ENCODE peak calls at places on chromosomes 6 and 20, in nine cellular contexts. One of them, this sample, is unnamed.

GRCh38 chr6:46954819-46955520 is 33.2 kb upstream of the ADGRF5 start:
- DNase-seq in SJSA1: no peak
- DNase-seq in HCT116: no peak
- DNase-seq in A549: no peak
- DNase-seq in mesenchymal stem cell: no peak
- DNase-seq in PC-3: no peak
- DNase-seq in uterus: no peak
- DNase-seq in transverse colon: no peak
- DNase-seq in IMR-90: no peak
- DNase-seq in this sample: no peak

GRCh38 chr20:42565106-42565990 is 624.4 kb downstream of the PTPRT start:
- DNase-seq in SJSA1: no peak
- DNase-seq in HCT116: no peak
- DNase-seq in A549: no peak
- DNase-seq in mesenchymal stem cell: no peak
- DNase-seq in PC-3: no peak
- DNase-seq in uterus: no peak
- DNase-seq in transverse colon: no peak
- DNase-seq in IMR-90: no peak
- DNase-seq in this sample: no peak

GRCh38 chr6:154928325-154928922 is 66.7 kb upstream of the TIAM2 start:
- DNase-seq in SJSA1: peak
- DNase-seq in HCT116: peak
- DNase-seq in A549: peak
- DNase-seq in mesenchymal stem cell: peak
- DNase-seq in PC-3: peak
- DNase-seq in uterus: peak
- DNase-seq in transverse colon: peak
- DNase-seq in IMR-90: peak
- DNase-seq in this sample: no peak

GRCh38 chr6:150641398-150642139 is 41.9 kb downstream of the PLEKHG1 start:
- DNase-seq in SJSA1: no peak
- DNase-seq in HCT116: no peak
- DNase-seq in A549: no peak
- DNase-seq in mesenchymal stem cell: no peak
- DNase-seq in PC-3: no peak
- DNase-seq in uterus: no peak
- DNase-seq in transverse colon: no peak
- DNase-seq in IMR-90: no peak
- DNase-seq in this sample: no peak

GRCh38 chr6:13605634-13606033 is 9.5 kb upstream of the NOL7 start:
- DNase-seq in SJSA1: no peak
- DNase-seq in HCT116: no peak
- DNase-seq in A549: no peak
- DNase-seq in mesenchymal stem cell: no peak
- DNase-seq in PC-3: no peak
- DNase-seq in uterus: no peak
- DNase-seq in transverse colon: no peak
- DNase-seq in IMR-90: no peak
- DNase-seq in this sample: no peak

GRCh38 chr20:50594591-50595432 is 84.6 kb downstream of the PTPN1 start:
- DNase-seq in SJSA1: peak
- DNase-seq in HCT116: no peak
- DNase-seq in A549: no peak
- DNase-seq in mesenchymal stem cell: no peak
- DNase-seq in PC-3: no peak
- DNase-seq in uterus: no peak
- DNase-seq in transverse colon: no peak
- DNase-seq in IMR-90: no peak
- DNase-seq in this sample: no peak

GRCh38 chr20:57698191-57698866 is 11.5 kb downstream of the PMEPA1 start:
- DNase-seq in SJSA1: peak
- DNase-seq in HCT116: peak
- DNase-seq in A549: peak
- DNase-seq in mesenchymal stem cell: peak
- DNase-seq in PC-3: peak
- DNase-seq in uterus: no peak
- DNase-seq in transverse colon: peak
- DNase-seq in IMR-90: peak
- DNase-seq in this sample: no peak

GRCh38 chr6:129312865-129313264 is 397.1 kb downstream of the ARHGAP18 start:
- DNase-seq in SJSA1: no peak
- DNase-seq in HCT116: peak
- DNase-seq in A549: peak
- DNase-seq in mesenchymal stem cell: peak
- DNase-seq in PC-3: peak
- DNase-seq in uterus: no peak
- DNase-seq in transverse colon: no peak
- DNase-seq in IMR-90: peak
- DNase-seq in this sample: no peak

GRCh38 chr6:123009101-123009500 is 13.1 kb downstream of the CLVS2 start:
- DNase-seq in SJSA1: no peak
- DNase-seq in HCT116: no peak
- DNase-seq in A549: no peak
- DNase-seq in mesenchymal stem cell: no peak
- DNase-seq in PC-3: no peak
- DNase-seq in uterus: no peak
- DNase-seq in transverse colon: no peak
- DNase-seq in IMR-90: no peak
- DNase-seq in this sample: no peak

GRCh38 chr20:50230871-50231270 is 40.2 kb downstream of the CEBPB start:
- DNase-seq in SJSA1: no peak
- DNase-seq in HCT116: no peak
- DNase-seq in A549: no peak
- DNase-seq in mesenchymal stem cell: no peak
- DNase-seq in PC-3: no peak
- DNase-seq in uterus: no peak
- DNase-seq in transverse colon: no peak
- DNase-seq in IMR-90: no peak
- DNase-seq in this sample: no peak

GRCh38 chr6:157841211-157841840 is 18.3 kb downstream of the SNX9 start:
- DNase-seq in SJSA1: no peak
- DNase-seq in HCT116: peak
- DNase-seq in A549: peak
- DNase-seq in mesenchymal stem cell: no peak
- DNase-seq in PC-3: peak
- DNase-seq in uterus: no peak
- DNase-seq in transverse colon: peak
- DNase-seq in IMR-90: no peak
- DNase-seq in this sample: no peak

GRCh38 chr6:33995046-33995872 is 150.6 kb downstream of the GRM4 start:
- DNase-seq in SJSA1: no peak
- DNase-seq in HCT116: no peak
- DNase-seq in A549: no peak
- DNase-seq in mesenchymal stem cell: no peak
- DNase-seq in PC-3: no peak
- DNase-seq in uterus: no peak
- DNase-seq in transverse colon: peak
- DNase-seq in IMR-90: no peak
- DNase-seq in this sample: no peak

GRCh38 chr6:156425374-156425773 is 351.8 kb upstream of the ARID1B start:
- DNase-seq in SJSA1: peak
- DNase-seq in HCT116: no peak
- DNase-seq in A549: no peak
- DNase-seq in mesenchymal stem cell: peak
- DNase-seq in PC-3: no peak
- DNase-seq in uterus: no peak
- DNase-seq in transverse colon: no peak
- DNase-seq in IMR-90: peak
- DNase-seq in this sample: no peak

GRCh38 chr6:44630125-44631028 is 242.9 kb downstream of the CDC5L start:
- DNase-seq in SJSA1: peak
- DNase-seq in HCT116: peak
- DNase-seq in A549: peak
- DNase-seq in mesenchymal stem cell: peak
- DNase-seq in PC-3: peak
- DNase-seq in uterus: no peak
- DNase-seq in transverse colon: peak
- DNase-seq in IMR-90: peak
- DNase-seq in this sample: no peak

GRCh38 chr6:132053523-132053922 is 102.4 kb upstream of the CCN2 start:
- DNase-seq in SJSA1: peak
- DNase-seq in HCT116: no peak
- DNase-seq in A549: no peak
- DNase-seq in mesenchymal stem cell: no peak
- DNase-seq in PC-3: no peak
- DNase-seq in uterus: no peak
- DNase-seq in transverse colon: no peak
- DNase-seq in IMR-90: peak
- DNase-seq in this sample: no peak

GRCh38 chr6:100833972-100834574 is 47.1 kb downstream of the ASCC3 start:
- DNase-seq in SJSA1: peak
- DNase-seq in HCT116: no peak
- DNase-seq in A549: no peak
- DNase-seq in mesenchymal stem cell: peak
- DNase-seq in PC-3: peak
- DNase-seq in uterus: no peak
- DNase-seq in transverse colon: no peak
- DNase-seq in IMR-90: no peak
- DNase-seq in this sample: no peak

DNA sequence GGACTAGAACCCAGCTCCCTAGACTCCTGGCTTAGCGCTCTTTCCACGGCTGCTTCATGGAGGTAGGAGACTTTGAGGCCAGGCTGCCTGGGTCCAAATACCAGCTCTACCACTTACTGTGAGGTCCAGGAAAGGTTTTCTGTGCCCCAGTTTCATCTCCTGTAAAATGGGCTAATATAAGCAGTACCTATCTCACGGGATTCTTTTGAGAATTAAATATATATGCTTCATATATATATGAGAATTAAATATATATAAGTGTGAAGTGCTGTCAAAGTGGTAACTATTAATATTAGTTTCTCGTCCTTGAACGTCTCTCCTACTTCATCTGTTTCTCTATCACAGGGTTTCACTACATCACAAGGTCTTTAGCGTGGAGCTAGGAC is 10.2 kb upstream of the LY6G5C start:
- DNase-seq in SJSA1: no peak
- DNase-seq in HCT116: no peak
- DNase-seq in A549: no peak
- DNase-seq in mesenchymal stem cell: no peak
- DNase-seq in PC-3: no peak
- DNase-seq in uterus: no peak
- DNase-seq in transverse colon: no peak
- DNase-seq in IMR-90: no peak
- DNase-seq in this sample: no peak
- H3K27ac ChIP-seq in SJSA1: no peak
- H3K27ac ChIP-seq in HCT116: peak
- H3K27ac ChIP-seq in A549: no peak
- H3K27ac ChIP-seq in mesenchymal stem cell: no peak
- H3K27ac ChIP-seq in PC-3: no peak
- H3K27ac ChIP-seq in uterus: no peak
- H3K27ac ChIP-seq in transverse colon: peak
- H3K27ac ChIP-seq in IMR-90: no peak
- H3K27ac ChIP-seq in this sample: no peak

DNA sequence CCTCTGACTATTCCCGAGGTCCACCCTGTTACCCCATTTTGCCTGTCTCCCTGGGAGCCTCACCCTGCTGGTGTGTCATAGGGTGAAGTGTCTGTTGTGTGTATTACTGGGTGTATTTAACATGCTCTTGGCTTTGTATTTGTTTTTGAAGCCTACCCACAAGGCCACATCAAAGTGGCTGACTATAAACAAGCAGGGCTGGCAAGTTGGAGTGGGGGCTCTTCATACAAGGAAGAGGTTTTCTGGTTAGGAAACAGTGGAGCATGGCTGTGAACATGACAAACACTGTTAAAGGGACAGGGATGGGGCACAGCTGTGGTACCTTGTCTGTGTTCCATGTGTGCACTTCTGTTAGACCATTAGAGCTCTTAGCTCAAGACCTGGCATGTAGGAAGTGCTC is 26.3 kb downstream of the HECA start:
- DNase-seq in SJSA1: peak
- DNase-seq in HCT116: peak
- DNase-seq in A549: no peak
- DNase-seq in mesenchymal stem cell: peak
- DNase-seq in PC-3: no peak
- DNase-seq in uterus: no peak
- DNase-seq in transverse colon: no peak
- DNase-seq in IMR-90: peak
- DNase-seq in this sample: no peak
- H3K27ac ChIP-seq in SJSA1: no peak
- H3K27ac ChIP-seq in HCT116: no peak
- H3K27ac ChIP-seq in A549: no peak
- H3K27ac ChIP-seq in mesenchymal stem cell: no peak
- H3K27ac ChIP-seq in PC-3: no peak
- H3K27ac ChIP-seq in uterus: no peak
- H3K27ac ChIP-seq in transverse colon: peak
- H3K27ac ChIP-seq in IMR-90: no peak
- H3K27ac ChIP-seq in this sample: no peak

DNA sequence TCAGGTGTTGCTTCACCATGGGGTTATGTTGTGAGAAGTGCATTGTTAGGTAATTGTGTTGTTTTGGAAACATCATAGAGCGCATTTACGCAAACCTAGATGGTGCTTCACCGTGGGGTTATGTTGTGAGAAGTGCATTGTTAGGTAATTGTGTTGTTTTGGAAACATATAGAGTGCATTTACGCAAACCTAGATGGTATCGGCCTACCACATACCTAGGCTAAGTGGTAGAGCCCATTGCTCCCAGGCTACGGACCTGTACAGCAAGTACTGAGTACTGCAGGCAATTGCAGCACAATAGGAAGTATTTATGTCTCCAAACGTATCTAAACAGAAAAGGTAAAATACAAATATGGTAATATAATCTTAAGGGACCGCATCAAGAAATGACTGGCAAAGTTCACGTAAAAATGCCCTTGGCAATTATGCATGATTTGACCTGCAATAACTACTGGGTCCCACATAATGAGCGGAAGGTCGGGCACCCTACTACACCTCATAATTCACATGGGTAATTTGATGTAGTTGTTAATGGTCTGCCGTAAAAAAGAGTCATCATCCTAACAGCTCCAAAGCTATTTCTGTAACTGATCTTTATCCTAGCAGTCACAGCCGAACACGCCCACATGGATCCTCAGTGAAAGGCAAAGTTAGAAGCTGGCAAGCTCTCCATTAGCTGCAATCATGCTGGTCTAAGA is 76.1 kb downstream of the RSPH3 start:
- DNase-seq in SJSA1: no peak
- DNase-seq in HCT116: no peak
- DNase-seq in A549: no peak
- DNase-seq in mesenchymal stem cell: no peak
- DNase-seq in PC-3: no peak
- DNase-seq in uterus: no peak
- DNase-seq in transverse colon: peak
- DNase-seq in IMR-90: peak
- DNase-seq in this sample: no peak
- H3K27ac ChIP-seq in SJSA1: no peak
- H3K27ac ChIP-seq in HCT116: no peak
- H3K27ac ChIP-seq in A549: no peak
- H3K27ac ChIP-seq in mesenchymal stem cell: no peak
- H3K27ac ChIP-seq in PC-3: no peak
- H3K27ac ChIP-seq in uterus: no peak
- H3K27ac ChIP-seq in transverse colon: peak
- H3K27ac ChIP-seq in IMR-90: no peak
- H3K27ac ChIP-seq in this sample: no peak

DNA sequence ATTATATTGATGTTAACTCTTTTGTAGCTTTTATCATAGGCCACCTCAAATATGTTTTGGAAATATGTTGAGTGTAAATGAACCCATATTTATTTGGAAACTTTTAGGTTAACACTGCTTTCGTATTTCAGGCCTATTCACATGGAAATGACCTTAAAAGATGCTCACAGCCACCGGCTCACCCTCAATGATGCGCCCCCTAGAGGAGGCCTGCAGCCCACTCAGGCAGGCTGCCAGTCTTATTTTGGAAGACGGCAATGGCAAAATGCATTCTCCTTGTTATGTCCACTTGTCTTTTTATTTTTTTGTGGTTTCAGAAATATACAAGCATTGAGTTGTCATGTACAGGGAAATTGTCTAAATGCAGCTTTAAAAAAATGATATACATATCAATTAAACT is 869.7 kb downstream of the PHF3 start:
- DNase-seq in SJSA1: no peak
- DNase-seq in HCT116: no peak
- DNase-seq in A549: peak
- DNase-seq in mesenchymal stem cell: no peak
- DNase-seq in PC-3: peak
- DNase-seq in uterus: no peak
- DNase-seq in transverse colon: no peak
- DNase-seq in IMR-90: no peak
- DNase-seq in this sample: no peak
- H3K27ac ChIP-seq in SJSA1: no peak
- H3K27ac ChIP-seq in HCT116: no peak
- H3K27ac ChIP-seq in A549: no peak
- H3K27ac ChIP-seq in mesenchymal stem cell: no peak
- H3K27ac ChIP-seq in PC-3: peak
- H3K27ac ChIP-seq in uterus: no peak
- H3K27ac ChIP-seq in transverse colon: no peak
- H3K27ac ChIP-seq in IMR-90: no peak
- H3K27ac ChIP-seq in this sample: no peak